ENCODE peak calls at places on chromosomes 11 and 22, in five cellular contexts. P is T-helper 2 cell; V is NCI-H1930; K is RCC 7860; G is effector CD4-positive, alpha-beta T cell. R is an unnamed sample.

GRCh38 chr11:110289472-110289871 is 6.9 kb downstream of the RDX start:
- DNase-seq in P (no peak), V (no peak), G (no peak), K (no peak), R (no peak)

GRCh38 chr11:75668508-75669297 is at the start of gene MAP6:
- DNase-seq in P (no peak), K (no peak), G (no peak), V (peak), R (no peak)

GRCh38 chr22:46050916-46051614 is 74.1 kb upstream of the WNT7B start:
- DNase-seq in K (no peak), P (no peak), V (no peak), G (no peak), R (no peak)

GRCh38 chr11:45907911-45908370 is 870 bp upstream of the FREY1 start:
- DNase-seq in K (no peak), V (no peak), P (no peak), G (no peak), R (no peak)

GRCh38 chr11:131683131-131683530 is 312.7 kb downstream of the NTM start:
- DNase-seq in G (no peak), K (no peak), P (no peak), V (no peak), R (no peak)

GRCh38 chr11:77402218-77402556 is 71.7 kb downstream of the PAK1 start:
- DNase-seq in P (no peak), K (no peak), G (no peak), V (no peak), R (no peak)

GRCh38 chr22:22720724-22721261 is 76.4 kb downstream of the GGTLC2 start:
- DNase-seq in G (no peak), K (no peak), P (no peak), V (no peak), R (no peak)

GRCh38 chr22:24039046-24039445 is 27.9 kb downstream of the CABIN1 start:
- DNase-seq in G (no peak), K (no peak), V (no peak), P (no peak), R (no peak)

GRCh38 chr11:6315811-6316425 is 4.4 kb downstream of the CAVIN3 start:
- DNase-seq in P (no peak), K (peak), G (no peak), V (peak), R (no peak)

GRCh38 chr11:13000116-13000515 is 9.0 kb upstream of the RASSF10 start:
- DNase-seq in G (no peak), P (no peak), K (no peak), V (no peak), R (no peak)